ENCODE peak calls at places on chromosome 1, in ten cellular contexts. One of them, this sample, is unnamed.

GRCh38 chr1:3186526-3186921 is 117.5 kb downstream of the PRDM16 start:
- DNase-seq in NB4: no peak
- DNase-seq in stromal cell of bone marrow: peak; percentile 37
- DNase-seq in lower lobe of right lung: peak; percentile 77
- DNase-seq in fibroblast of mammary gland: no peak
- DNase-seq in MV-4-11: no peak
- DNase-seq in GM04504: no peak
- DNase-seq in activated CD8-positive, alpha-beta memory T cell treated with anti-CD3 and anti-CD28 coated beads, Interleukin-2, amount 50 U/mL, for 48 hours: no peak
- DNase-seq in AG09319: no peak
- DNase-seq in retina: peak; percentile 62
- DNase-seq in this sample: no peak

GRCh38 chr1:48556161-48556850 is 84.3 kb upstream of the SPATA6 start:
- DNase-seq in NB4: no peak
- DNase-seq in stromal cell of bone marrow: no peak
- DNase-seq in lower lobe of right lung: no peak
- DNase-seq in fibroblast of mammary gland: no peak
- DNase-seq in MV-4-11: no peak
- DNase-seq in GM04504: no peak
- DNase-seq in activated CD8-positive, alpha-beta memory T cell treated with anti-CD3 and anti-CD28 coated beads, Interleukin-2, amount 50 U/mL, for 48 hours: no peak
- DNase-seq in AG09319: no peak
- DNase-seq in retina: no peak
- DNase-seq in this sample: no peak

GRCh38 chr1:85188530-85188929 is 12.3 kb downstream of the SYDE2 start:
- DNase-seq in NB4: no peak
- DNase-seq in stromal cell of bone marrow: no peak
- DNase-seq in lower lobe of right lung: no peak
- DNase-seq in fibroblast of mammary gland: no peak
- DNase-seq in MV-4-11: no peak
- DNase-seq in GM04504: no peak
- DNase-seq in activated CD8-positive, alpha-beta memory T cell treated with anti-CD3 and anti-CD28 coated beads, Interleukin-2, amount 50 U/mL, for 48 hours: no peak
- DNase-seq in AG09319: no peak
- DNase-seq in retina: no peak
- DNase-seq in this sample: no peak

GRCh38 chr1:209513226-209513625 is 70.3 kb upstream of the CAMK1G start:
- DNase-seq in NB4: peak; percentile 49
- DNase-seq in stromal cell of bone marrow: peak; percentile 11
- DNase-seq in lower lobe of right lung: no peak
- DNase-seq in fibroblast of mammary gland: peak; percentile 58
- DNase-seq in MV-4-11: peak; percentile 24
- DNase-seq in GM04504: no peak
- DNase-seq in activated CD8-positive, alpha-beta memory T cell treated with anti-CD3 and anti-CD28 coated beads, Interleukin-2, amount 50 U/mL, for 48 hours: no peak
- DNase-seq in AG09319: peak; percentile 5
- DNase-seq in retina: peak; percentile 18
- DNase-seq in this sample: no peak

GRCh38 chr1:115456441-115456961 is 118.5 kb upstream of the NGF start:
- DNase-seq in NB4: no peak
- DNase-seq in stromal cell of bone marrow: no peak
- DNase-seq in lower lobe of right lung: no peak
- DNase-seq in fibroblast of mammary gland: peak; percentile 31
- DNase-seq in MV-4-11: no peak
- DNase-seq in GM04504: peak; percentile 51
- DNase-seq in activated CD8-positive, alpha-beta memory T cell treated with anti-CD3 and anti-CD28 coated beads, Interleukin-2, amount 50 U/mL, for 48 hours: no peak
- DNase-seq in AG09319: no peak
- DNase-seq in retina: no peak
- DNase-seq in this sample: no peak

GRCh38 chr1:202577381-202577780 is 132.9 kb downstream of the SYT2 start:
- DNase-seq in NB4: no peak
- DNase-seq in stromal cell of bone marrow: no peak
- DNase-seq in lower lobe of right lung: no peak
- DNase-seq in fibroblast of mammary gland: peak; percentile 42
- DNase-seq in MV-4-11: no peak
- DNase-seq in GM04504: no peak
- DNase-seq in activated CD8-positive, alpha-beta memory T cell treated with anti-CD3 and anti-CD28 coated beads, Interleukin-2, amount 50 U/mL, for 48 hours: no peak
- DNase-seq in AG09319: no peak
- DNase-seq in retina: no peak
- DNase-seq in this sample: no peak

GRCh38 chr1:247293047-247293446 is 37.2 kb downstream of the VN1R5 start:
- DNase-seq in NB4: no peak
- DNase-seq in stromal cell of bone marrow: no peak
- DNase-seq in lower lobe of right lung: no peak
- DNase-seq in fibroblast of mammary gland: no peak
- DNase-seq in MV-4-11: no peak
- DNase-seq in GM04504: no peak
- DNase-seq in activated CD8-positive, alpha-beta memory T cell treated with anti-CD3 and anti-CD28 coated beads, Interleukin-2, amount 50 U/mL, for 48 hours: no peak
- DNase-seq in AG09319: no peak
- DNase-seq in retina: no peak
- DNase-seq in this sample: no peak

GRCh38 chr1:65103807-65104206 is 44.2 kb upstream of the AK4 start:
- DNase-seq in NB4: no peak
- DNase-seq in stromal cell of bone marrow: no peak
- DNase-seq in lower lobe of right lung: no peak
- DNase-seq in fibroblast of mammary gland: no peak
- DNase-seq in MV-4-11: no peak
- DNase-seq in GM04504: no peak
- DNase-seq in activated CD8-positive, alpha-beta memory T cell treated with anti-CD3 and anti-CD28 coated beads, Interleukin-2, amount 50 U/mL, for 48 hours: no peak
- DNase-seq in AG09319: no peak
- DNase-seq in retina: no peak
- DNase-seq in this sample: no peak

GRCh38 chr1:232627645-232628334 is 2.1 kb downstream of the SIPA1L2 start:
- DNase-seq in NB4: peak; percentile 16
- DNase-seq in stromal cell of bone marrow: no peak
- DNase-seq in lower lobe of right lung: no peak
- DNase-seq in fibroblast of mammary gland: peak; percentile 39
- DNase-seq in MV-4-11: no peak
- DNase-seq in GM04504: no peak
- DNase-seq in activated CD8-positive, alpha-beta memory T cell treated with anti-CD3 and anti-CD28 coated beads, Interleukin-2, amount 50 U/mL, for 48 hours: no peak
- DNase-seq in AG09319: no peak
- DNase-seq in retina: peak; percentile 27
- DNase-seq in this sample: no peak

GRCh38 chr1:164774413-164774812 is 215.4 kb downstream of the PBX1 start:
- DNase-seq in NB4: peak; percentile 7
- DNase-seq in stromal cell of bone marrow: no peak
- DNase-seq in lower lobe of right lung: no peak
- DNase-seq in fibroblast of mammary gland: peak; percentile 30
- DNase-seq in MV-4-11: no peak
- DNase-seq in GM04504: no peak
- DNase-seq in activated CD8-positive, alpha-beta memory T cell treated with anti-CD3 and anti-CD28 coated beads, Interleukin-2, amount 50 U/mL, for 48 hours: no peak
- DNase-seq in AG09319: no peak
- DNase-seq in retina: no peak
- DNase-seq in this sample: no peak

GRCh38 chr1:79006564-79006963 is at the start of gene ADGRL4:
- DNase-seq in NB4: no peak
- DNase-seq in stromal cell of bone marrow: peak; percentile 29
- DNase-seq in lower lobe of right lung: peak; percentile 46
- DNase-seq in fibroblast of mammary gland: peak; percentile 57
- DNase-seq in MV-4-11: no peak
- DNase-seq in GM04504: peak; percentile 18
- DNase-seq in activated CD8-positive, alpha-beta memory T cell treated with anti-CD3 and anti-CD28 coated beads, Interleukin-2, amount 50 U/mL, for 48 hours: no peak
- DNase-seq in AG09319: peak; percentile 4
- DNase-seq in retina: peak; percentile 50
- DNase-seq in this sample: peak; percentile 57

GRCh38 chr1:200888349-200888838 is 6.3 kb upstream of the INAVA start:
- DNase-seq in NB4: peak; percentile 98
- DNase-seq in stromal cell of bone marrow: no peak
- DNase-seq in lower lobe of right lung: no peak
- DNase-seq in fibroblast of mammary gland: no peak
- DNase-seq in MV-4-11: peak; percentile 98
- DNase-seq in GM04504: no peak
- DNase-seq in activated CD8-positive, alpha-beta memory T cell treated with anti-CD3 and anti-CD28 coated beads, Interleukin-2, amount 50 U/mL, for 48 hours: peak; percentile 78
- DNase-seq in AG09319: no peak
- DNase-seq in retina: no peak
- DNase-seq in this sample: no peak

GRCh38 chr1:30906631-30907389 is 1.7 kb downstream of the SDC3 start:
- DNase-seq in NB4: no peak
- DNase-seq in stromal cell of bone marrow: no peak
- DNase-seq in lower lobe of right lung: no peak
- DNase-seq in fibroblast of mammary gland: no peak
- DNase-seq in MV-4-11: no peak
- DNase-seq in GM04504: no peak
- DNase-seq in activated CD8-positive, alpha-beta memory T cell treated with anti-CD3 and anti-CD28 coated beads, Interleukin-2, amount 50 U/mL, for 48 hours: no peak
- DNase-seq in AG09319: no peak
- DNase-seq in retina: no peak
- DNase-seq in this sample: no peak

GRCh38 chr1:95554408-95554807 is 320.4 kb downstream of the RWDD3 start:
- DNase-seq in NB4: no peak
- DNase-seq in stromal cell of bone marrow: no peak
- DNase-seq in lower lobe of right lung: no peak
- DNase-seq in fibroblast of mammary gland: no peak
- DNase-seq in MV-4-11: no peak
- DNase-seq in GM04504: no peak
- DNase-seq in activated CD8-positive, alpha-beta memory T cell treated with anti-CD3 and anti-CD28 coated beads, Interleukin-2, amount 50 U/mL, for 48 hours: no peak
- DNase-seq in AG09319: no peak
- DNase-seq in retina: no peak
- DNase-seq in this sample: no peak

GRCh38 chr1:229028987-229029550 is 241.8 kb upstream of the RAB4A start:
- DNase-seq in NB4: peak; percentile 51
- DNase-seq in stromal cell of bone marrow: no peak
- DNase-seq in lower lobe of right lung: no peak
- DNase-seq in fibroblast of mammary gland: no peak
- DNase-seq in MV-4-11: no peak
- DNase-seq in GM04504: no peak
- DNase-seq in activated CD8-positive, alpha-beta memory T cell treated with anti-CD3 and anti-CD28 coated beads, Interleukin-2, amount 50 U/mL, for 48 hours: no peak
- DNase-seq in AG09319: no peak
- DNase-seq in retina: peak; percentile 31
- DNase-seq in this sample: no peak

GRCh38 chr1:220300442-220301121 is 28.3 kb upstream of the RAB3GAP2 start:
- DNase-seq in NB4: no peak
- DNase-seq in stromal cell of bone marrow: peak; percentile 92
- DNase-seq in lower lobe of right lung: peak; percentile 61
- DNase-seq in fibroblast of mammary gland: peak; percentile 90
- DNase-seq in MV-4-11: no peak
- DNase-seq in GM04504: peak; percentile 71
- DNase-seq in activated CD8-positive, alpha-beta memory T cell treated with anti-CD3 and anti-CD28 coated beads, Interleukin-2, amount 50 U/mL, for 48 hours: no peak
- DNase-seq in AG09319: peak; percentile 61
- DNase-seq in retina: peak; percentile 42
- DNase-seq in this sample: no peak

GRCh38 chr1:247966520-247967204 is 1.6 kb downstream of the OR2AK2 start:
- DNase-seq in NB4: no peak
- DNase-seq in stromal cell of bone marrow: no peak
- DNase-seq in lower lobe of right lung: no peak
- DNase-seq in fibroblast of mammary gland: no peak
- DNase-seq in MV-4-11: no peak
- DNase-seq in GM04504: no peak
- DNase-seq in activated CD8-positive, alpha-beta memory T cell treated with anti-CD3 and anti-CD28 coated beads, Interleukin-2, amount 50 U/mL, for 48 hours: no peak
- DNase-seq in AG09319: no peak
- DNase-seq in retina: no peak
- DNase-seq in this sample: no peak

GRCh38 chr1:155320661-155321576 is at the start of gene RUSC1:
- DNase-seq in NB4: peak; percentile 15
- DNase-seq in stromal cell of bone marrow: no peak
- DNase-seq in lower lobe of right lung: peak; percentile 84
- DNase-seq in fibroblast of mammary gland: peak; percentile 63
- DNase-seq in MV-4-11: peak; percentile 53
- DNase-seq in GM04504: no peak
- DNase-seq in activated CD8-positive, alpha-beta memory T cell treated with anti-CD3 and anti-CD28 coated beads, Interleukin-2, amount 50 U/mL, for 48 hours: peak; percentile 87
- DNase-seq in AG09319: no peak
- DNase-seq in retina: peak; percentile 86
- DNase-seq in this sample: peak; percentile 66

GRCh38 chr1:203835476-203835875 is 25.9 kb upstream of the SNRPE start:
- DNase-seq in NB4: no peak
- DNase-seq in stromal cell of bone marrow: no peak
- DNase-seq in lower lobe of right lung: no peak
- DNase-seq in fibroblast of mammary gland: no peak
- DNase-seq in MV-4-11: no peak
- DNase-seq in GM04504: no peak
- DNase-seq in activated CD8-positive, alpha-beta memory T cell treated with anti-CD3 and anti-CD28 coated beads, Interleukin-2, amount 50 U/mL, for 48 hours: no peak
- DNase-seq in AG09319: no peak
- DNase-seq in retina: no peak
- DNase-seq in this sample: no peak

GRCh38 chr1:193221641-193222040 is 35.2 kb upstream of the B3GALT2 start:
- DNase-seq in NB4: no peak
- DNase-seq in stromal cell of bone marrow: no peak
- DNase-seq in lower lobe of right lung: no peak
- DNase-seq in fibroblast of mammary gland: no peak
- DNase-seq in MV-4-11: no peak
- DNase-seq in GM04504: no peak
- DNase-seq in activated CD8-positive, alpha-beta memory T cell treated with anti-CD3 and anti-CD28 coated beads, Interleukin-2, amount 50 U/mL, for 48 hours: no peak
- DNase-seq in AG09319: no peak
- DNase-seq in retina: peak; percentile 18
- DNase-seq in this sample: no peak

GRCh38 chr1:27787895-27788294 is 14.9 kb downstream of the STX12 start:
- DNase-seq in NB4: no peak
- DNase-seq in stromal cell of bone marrow: no peak
- DNase-seq in lower lobe of right lung: no peak
- DNase-seq in fibroblast of mammary gland: peak; percentile 64
- DNase-seq in MV-4-11: peak; percentile 61
- DNase-seq in GM04504: no peak
- DNase-seq in activated CD8-positive, alpha-beta memory T cell treated with anti-CD3 and anti-CD28 coated beads, Interleukin-2, amount 50 U/mL, for 48 hours: no peak
- DNase-seq in AG09319: no peak
- DNase-seq in retina: no peak
- DNase-seq in this sample: no peak

GRCh38 chr1:37353871-37354270 is 120.5 kb upstream of the ZC3H12A start:
- DNase-seq in NB4: no peak
- DNase-seq in stromal cell of bone marrow: no peak
- DNase-seq in lower lobe of right lung: no peak
- DNase-seq in fibroblast of mammary gland: no peak
- DNase-seq in MV-4-11: no peak
- DNase-seq in GM04504: no peak
- DNase-seq in activated CD8-positive, alpha-beta memory T cell treated with anti-CD3 and anti-CD28 coated beads, Interleukin-2, amount 50 U/mL, for 48 hours: no peak
- DNase-seq in AG09319: no peak
- DNase-seq in retina: no peak
- DNase-seq in this sample: no peak

GRCh38 chr1:227317541-227318002 is 720 bp downstream of the CDC42BPA start:
- DNase-seq in NB4: peak; percentile 67
- DNase-seq in stromal cell of bone marrow: peak; percentile 33
- DNase-seq in lower lobe of right lung: peak; percentile 57
- DNase-seq in fibroblast of mammary gland: peak; percentile 68
- DNase-seq in MV-4-11: no peak
- DNase-seq in GM04504: no peak
- DNase-seq in activated CD8-positive, alpha-beta memory T cell treated with anti-CD3 and anti-CD28 coated beads, Interleukin-2, amount 50 U/mL, for 48 hours: peak; percentile 62
- DNase-seq in AG09319: peak; percentile 16
- DNase-seq in retina: peak; percentile 89
- DNase-seq in this sample: peak; percentile 58

GRCh38 chr1:11395616-11396015 is 83.3 kb upstream of the DISP3 start:
- DNase-seq in NB4: no peak
- DNase-seq in stromal cell of bone marrow: no peak
- DNase-seq in lower lobe of right lung: no peak
- DNase-seq in fibroblast of mammary gland: no peak
- DNase-seq in MV-4-11: no peak
- DNase-seq in GM04504: no peak
- DNase-seq in activated CD8-positive, alpha-beta memory T cell treated with anti-CD3 and anti-CD28 coated beads, Interleukin-2, amount 50 U/mL, for 48 hours: no peak
- DNase-seq in AG09319: no peak
- DNase-seq in retina: no peak
- DNase-seq in this sample: no peak

GRCh38 chr1:28208818-28209441 is 23.9 kb downstream of the DNAJC8 start:
- DNase-seq in NB4: peak; percentile 76
- DNase-seq in stromal cell of bone marrow: peak; percentile 47
- DNase-seq in lower lobe of right lung: no peak
- DNase-seq in fibroblast of mammary gland: peak; percentile 73
- DNase-seq in MV-4-11: peak; percentile 52
- DNase-seq in GM04504: peak; percentile 40
- DNase-seq in activated CD8-positive, alpha-beta memory T cell treated with anti-CD3 and anti-CD28 coated beads, Interleukin-2, amount 50 U/mL, for 48 hours: peak; percentile 52
- DNase-seq in AG09319: peak; percentile 35
- DNase-seq in retina: no peak
- DNase-seq in this sample: no peak

GRCh38 chr1:228366851-228367741 is 39.5 kb downstream of the TRIM11 start:
- DNase-seq in NB4: no peak
- DNase-seq in stromal cell of bone marrow: no peak
- DNase-seq in lower lobe of right lung: peak; percentile 41
- DNase-seq in fibroblast of mammary gland: no peak
- DNase-seq in MV-4-11: no peak
- DNase-seq in GM04504: no peak
- DNase-seq in activated CD8-positive, alpha-beta memory T cell treated with anti-CD3 and anti-CD28 coated beads, Interleukin-2, amount 50 U/mL, for 48 hours: no peak
- DNase-seq in AG09319: no peak
- DNase-seq in retina: no peak
- DNase-seq in this sample: no peak

GRCh38 chr1:23366146-23366545 is 3.5 kb downstream of the ZNF436 start:
- DNase-seq in NB4: no peak
- DNase-seq in stromal cell of bone marrow: no peak
- DNase-seq in lower lobe of right lung: no peak
- DNase-seq in fibroblast of mammary gland: no peak
- DNase-seq in MV-4-11: no peak
- DNase-seq in GM04504: no peak
- DNase-seq in activated CD8-positive, alpha-beta memory T cell treated with anti-CD3 and anti-CD28 coated beads, Interleukin-2, amount 50 U/mL, for 48 hours: no peak
- DNase-seq in AG09319: no peak
- DNase-seq in retina: no peak
- DNase-seq in this sample: no peak

GRCh38 chr1:228058981-228059535 is 23.4 kb upstream of the ARF1 start:
- DNase-seq in NB4: no peak
- DNase-seq in stromal cell of bone marrow: no peak
- DNase-seq in lower lobe of right lung: no peak
- DNase-seq in fibroblast of mammary gland: no peak
- DNase-seq in MV-4-11: no peak
- DNase-seq in GM04504: no peak
- DNase-seq in activated CD8-positive, alpha-beta memory T cell treated with anti-CD3 and anti-CD28 coated beads, Interleukin-2, amount 50 U/mL, for 48 hours: no peak
- DNase-seq in AG09319: no peak
- DNase-seq in retina: peak; percentile 49
- DNase-seq in this sample: no peak

This sample was measured in right lobe of liver.